ENCODE peak calls at places on chromosomes 3 and 15, in eight cellular contexts. B is GM10248, Z is OCI-LY7, O is uterus, F is colonic mucosa, I is upper lobe of right lung, C is Calu3, A is mesothelial cell of epicardium. J is an unnamed sample.

GRCh38 chr15:85621096-85621495 is 173.6 kb downstream of the KLHL25 start:
- DNase-seq in B (no peak), Z (no peak), O (no peak), F (no peak), I (no peak), C (no peak), A (no peak), J (no peak)

GRCh38 chr3:179436517-179436916 is 14.8 kb downstream of the GNB4 start:
- DNase-seq in B (no peak), Z (no peak), O (no peak), F (no peak), I (no peak), C (no peak), A (no peak), J (no peak)

GRCh38 chr3:181886676-181887075 is 175.0 kb downstream of the SOX2 start:
- DNase-seq in B (no peak), Z (no peak), O (no peak), F (no peak), I (no peak), C (no peak), A (no peak), J (no peak)

GRCh38 chr3:82294609-82295008 is 533.2 kb upstream of the GBE1 start:
- DNase-seq in B (no peak), Z (no peak), O (no peak), F (no peak), I (no peak), C (no peak), A (no peak), J (no peak)

GRCh38 chr3:10343526-10343925 is 22.6 kb upstream of the SEC13 start:
- DNase-seq in B (no peak), Z (no peak), O (no peak), F (no peak), I (no peak), C (no peak), A (no peak), J (no peak)

GRCh38 chr3:150005243-150006102 is 34.8 kb upstream of the PFN2 start:
- DNase-seq in B (no peak), Z (no peak), O (no peak), F (no peak), I (no peak), C (no peak), A (no peak), J (no peak)

GRCh38 chr15:70845616-70846360 is 8.2 kb downstream of the LARP6 start:
- DNase-seq in B (no peak), Z (no peak), O (no peak), F (no peak), I (no peak), C (no peak), A (no peak), J (no peak)

GRCh38 chr15:29570931-29571727 is 251.1 kb downstream of the TJP1 start:
- DNase-seq in B (no peak), Z (no peak), O (no peak), F (peak; percentile 47), I (no peak), C (peak; percentile 0), A (peak; percentile 72), J (no peak)

GRCh38 chr15:82890338-82891024 is 62.0 kb downstream of the HOMER2 start:
- DNase-seq in B (no peak), Z (no peak), O (no peak), F (no peak), I (no peak), C (no peak), A (no peak), J (peak; percentile 62)

GRCh38 chr3:38168988-38169363 is 3.6 kb downstream of the OXSR1 start:
- DNase-seq in B (no peak), Z (no peak), O (no peak), F (no peak), I (no peak), C (no peak), A (no peak), J (no peak)

GRCh38 chr3:17491601-17492000 is 250.8 kb downstream of the TBC1D5 start:
- DNase-seq in B (no peak), Z (no peak), O (no peak), F (no peak), I (no peak), C (no peak), A (no peak), J (no peak)

GRCh38 chr3:10651506-10651905 is 146.1 kb upstream of the ATP2B2 start:
- DNase-seq in B (no peak), Z (no peak), O (no peak), F (no peak), I (no peak), C (no peak), A (no peak), J (no peak)

GRCh38 chr15:94456246-94456645 is 224.9 kb downstream of the MCTP2 start:
- DNase-seq in B (no peak), Z (no peak), O (no peak), F (no peak), I (no peak), C (no peak), A (no peak), J (no peak)

GRCh38 chr15:77853910-77854309 is 221.2 kb upstream of the LINGO1 start:
- DNase-seq in B (no peak), Z (no peak), O (no peak), F (no peak), I (no peak), C (no peak), A (no peak), J (no peak)

GRCh38 chr15:77851696-77852095 is 219.0 kb upstream of the LINGO1 start:
- DNase-seq in B (no peak), Z (no peak), O (no peak), F (no peak), I (peak; percentile 32), C (no peak), A (no peak), J (no peak)

GRCh38 chr15:77853008-77853328 is 220.3 kb upstream of the LINGO1 start:
- DNase-seq in B (no peak), Z (no peak), O (no peak), F (peak; percentile 58), I (peak; percentile 26), C (no peak), A (no peak), J (no peak)

GRCh38 chr15:77852241-77853007 is 219.7 kb upstream of the LINGO1 start:
- DNase-seq in B (no peak), Z (no peak), O (no peak), F (no peak), I (peak; percentile 47), C (no peak), A (no peak), J (no peak)

DNA sequence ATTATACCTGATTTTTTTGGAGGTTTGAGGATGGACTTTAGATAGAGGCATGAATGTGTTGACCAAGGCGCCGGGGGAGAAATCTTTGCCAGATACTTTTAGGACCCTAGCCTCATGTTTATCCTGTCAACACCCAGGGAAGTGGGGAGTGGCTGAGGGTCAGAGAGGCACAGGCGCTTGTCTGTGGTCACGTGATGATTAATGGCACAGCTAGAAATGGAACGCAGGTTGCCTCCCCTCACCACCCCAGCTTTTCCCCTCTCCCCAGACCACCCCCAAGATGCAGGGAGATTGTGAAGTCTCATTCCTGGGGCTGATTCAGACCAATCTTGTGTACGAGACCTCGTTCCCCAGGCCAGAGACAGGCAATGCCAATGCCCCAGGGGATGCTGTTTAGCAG is 218.4 kb upstream of the LINGO1 start:
- DNase-seq in B (no peak), Z (no peak), O (no peak), F (no peak), I (peak; percentile 17), C (no peak), A (no peak), J (no peak)
- TF ChIP-seq CTCF in B (no peak), Z (no peak), O (no peak), F (no peak), I (no peak), C (no peak), A (no peak), J (no peak)

GRCh38 chr3:8341853-8342252 is 159.8 kb upstream of the LMCD1 start:
- DNase-seq in B (no peak), Z (no peak), O (no peak), F (no peak), I (no peak), C (peak; percentile 3), A (no peak), J (peak; percentile 18)

GRCh38 chr3:8338424-8338823 is 163.2 kb upstream of the LMCD1 start:
- DNase-seq in B (no peak), Z (no peak), O (no peak), F (no peak), I (no peak), C (no peak), A (no peak), J (no peak)

DNA sequence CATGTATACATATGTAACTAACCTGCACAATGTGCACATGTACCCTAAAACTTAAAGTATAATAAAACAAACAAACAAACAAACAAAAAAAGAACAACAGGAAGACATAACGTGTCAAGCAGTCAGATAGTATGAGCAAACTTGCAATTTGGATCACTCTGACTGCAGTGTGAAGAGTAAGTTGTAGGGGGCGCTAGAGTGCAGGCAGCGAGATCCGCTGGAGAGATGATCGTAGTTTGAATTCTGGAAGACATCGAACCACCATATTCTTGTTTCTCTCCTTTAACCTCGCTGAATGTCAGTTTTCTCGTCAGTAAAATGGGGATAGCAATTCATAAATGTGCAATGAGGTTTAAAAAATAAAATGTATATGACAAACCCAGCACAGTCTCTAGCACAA is 165.2 kb upstream of the LMCD1 start:
- DNase-seq in B (no peak), Z (no peak), O (no peak), F (no peak), I (no peak), C (no peak), A (no peak), J (no peak)
- TF ChIP-seq CTCF in B (peak; percentile 2), Z (peak; percentile 72), O (no peak), F (no peak), I (peak; percentile 10), C (no peak), A (no peak), J (peak; percentile 29)

GRCh38 chr3:79255292-79255691 is 512.5 kb downstream of the ROBO1 start:
- DNase-seq in B (no peak), Z (no peak), O (no peak), F (no peak), I (no peak), C (no peak), A (no peak), J (no peak)

GRCh38 chr3:79255696-79256095 is 512.1 kb downstream of the ROBO1 start:
- DNase-seq in B (no peak), Z (no peak), O (no peak), F (no peak), I (no peak), C (no peak), A (no peak), J (no peak)

GRCh38 chr3:79253704-79254103 is 514.1 kb downstream of the ROBO1 start:
- DNase-seq in B (no peak), Z (no peak), O (no peak), F (no peak), I (no peak), C (no peak), A (no peak), J (no peak)

GRCh38 chr3:79258479-79258878 is 509.3 kb downstream of the ROBO1 start:
- DNase-seq in B (no peak), Z (no peak), O (no peak), F (no peak), I (no peak), C (no peak), A (no peak), J (no peak)

GRCh38 chr3:79257811-79258210 is 510.0 kb downstream of the ROBO1 start:
- DNase-seq in B (no peak), Z (no peak), O (no peak), F (no peak), I (no peak), C (no peak), A (no peak), J (no peak)
- TF ChIP-seq CTCF in B (no peak), Z (no peak), O (no peak), F (no peak), I (no peak), C (no peak), A (no peak), J (no peak)

GRCh38 chr15:39756806-39757522 is 25.7 kb downstream of the FSIP1 start:
- DNase-seq in B (no peak), Z (peak; percentile 69), O (no peak), F (peak; percentile 48), I (no peak), C (peak; percentile 17), A (no peak), J (peak; percentile 56)
- TF ChIP-seq CTCF in B (peak; percentile 73), Z (peak; percentile 90), O (peak; percentile 80), F (peak; percentile 90), I (peak; percentile 89), C (no peak), A (peak; percentile 93), J (peak; percentile 58)

J was measured in LNCaP clone FGC.